ENCODE peak calls at places on chromosomes 12 and 14, in four cellular contexts. H is K562, D is H1, Q is HepG2. W is an unnamed sample. For H3K4me1, the result is how much of the 10 kb centered on the place peaks cover.

GRCh38 chr12:2354151-2354991 is 301.6 kb downstream of the CACNA1C start:
- DNase-seq in H (no peak), D (no peak), Q (no peak), W (no peak)

GRCh38 chr12:129489277-129489676 is 414.5 kb downstream of the TMEM132D start:
- DNase-seq in D (no peak), Q (no peak), H (no peak), W (no peak)

GRCh38 chr12:110465024-110465423 is 3.0 kb downstream of the GPN3 start:
- DNase-seq in Q (no peak), H (no peak), D (no peak), W (no peak)

GRCh38 chr12:27177716-27178115 is 66.4 kb upstream of the STK38L start:
- DNase-seq in H (no peak), Q (no peak), D (no peak), W (peak)

GRCh38 chr14:59882957-59883356 is 12.4 kb upstream of the RTN1 start:
- DNase-seq in D (no peak), H (peak), Q (no peak), W (no peak)

GRCh38 chr14:75469606-75470237 is 41.9 kb downstream of the JDP2 start:
- DNase-seq in D (no peak), H (no peak), Q (no peak), W (no peak)

GRCh38 chr12:1858456-1858855 is 38.1 kb downstream of the LRTM2 start:
- DNase-seq in D (no peak), Q (no peak), H (no peak), W (no peak)

GRCh38 chr12:125944446-125944845 is 879.2 kb downstream of the AACS start:
- DNase-seq in H (no peak), D (no peak), Q (no peak), W (no peak)

GRCh38 chr12:115176741-115177400 is 492.9 kb upstream of the TBX3 start:
- DNase-seq in Q (no peak), H (no peak), D (no peak), W (no peak)

GRCh38 chr12:56518570-56518969 is 3.0 kb upstream of the RBMS2 start:
- DNase-seq in Q (peak), D (no peak), H (no peak), W (peak)

GRCh38 chr12:72271401-72271740 is 799 bp upstream of the TRHDE start:
- DNase-seq in D (no peak), Q (no peak), H (no peak), W (peak)

GRCh38 chr12:98838282-98838681 is 193.2 kb downstream of the APAF1 start:
- DNase-seq in D (no peak), H (no peak), Q (no peak), W (no peak)

GRCh38 chr12:100572184-100572583 is 1.3 kb upstream of the GAS2L3 start:
- DNase-seq in D (no peak), H (no peak), Q (no peak), W (no peak)

GRCh38 chr12:93733928-93734327 is 56.8 kb downstream of the CRADD start:
- DNase-seq in Q (no peak), H (no peak), D (no peak), W (no peak)

GRCh38 chr12:111143216-111143756 is 222.9 kb upstream of the MYL2 start:
- DNase-seq in H (no peak), D (no peak), Q (no peak), W (no peak)

GRCh38 chr12:51922146-51922545 is 14.8 kb downstream of the ACVRL1 start:
- DNase-seq in H (no peak), D (no peak), Q (no peak), W (no peak)
- H3K4me1 ChIP-seq in H (under half), D (under half), Q (under half), W (half or more)

GRCh38 chr14:98634043-98634820 is 637.8 kb downstream of the BCL11B start:
- DNase-seq in H (no peak), D (no peak), Q (no peak), W (no peak)

DNA sequence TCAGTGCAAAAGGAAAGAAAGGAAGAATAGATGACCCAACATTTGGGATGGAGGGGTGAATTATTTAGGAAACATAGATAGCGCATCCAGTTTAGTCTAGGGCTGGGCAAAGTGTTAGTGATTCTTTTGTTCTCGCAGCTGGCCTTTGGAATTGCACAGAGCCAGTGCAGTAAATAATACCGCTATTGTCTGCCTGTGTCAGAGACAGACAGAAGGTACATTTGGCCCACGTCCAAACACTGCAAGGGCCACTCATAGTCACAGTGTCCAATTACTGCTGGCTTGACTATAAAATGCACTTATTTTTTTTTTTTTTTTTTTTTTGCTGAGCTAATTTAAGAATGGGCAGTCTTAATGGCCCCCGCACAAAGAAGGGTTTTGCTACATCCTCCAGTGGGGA is 638.6 kb downstream of the BCL11B start:
- DNase-seq in Q (peak), H (no peak), D (no peak), W (no peak)
- TF ChIP-seq JUN in Q (no peak), H (no peak), D (no peak), W (no peak)

GRCh38 chr14:94773682-94774211 is 3.8 kb upstream of the GSC start:
- DNase-seq in H (no peak), D (no peak), Q (no peak), W (no peak)
- TF ChIP-seq EZH2 in H (no peak), D (peak), Q (no peak), W (peak)

GRCh38 chr14:67003009-67003753 is 186.1 kb upstream of the GARIN2 start:
- DNase-seq in Q (no peak), D (no peak), H (no peak), W (no peak)
- H3K4me1 ChIP-seq in Q (under half), D (under half), H (under half), W (under half)

GRCh38 chr14:69055125-69055524 is 76.0 kb upstream of the ACTN1 start:
- DNase-seq in Q (no peak), D (no peak), H (no peak), W (peak)

GRCh38 chr14:69055973-69056372 is 76.9 kb upstream of the ACTN1 start:
- DNase-seq in D (no peak), H (no peak), Q (no peak), W (no peak)

GRCh38 chr14:69059658-69060648 is 80.9 kb upstream of the ACTN1 start:
- DNase-seq in D (no peak), Q (no peak), H (no peak), W (peak)

GRCh38 chr14:69054030-69054429 is 74.9 kb upstream of the ACTN1 start:
- DNase-seq in Q (no peak), D (no peak), H (no peak), W (no peak)

GRCh38 chr14:69056389-69056788 is 77.3 kb upstream of the ACTN1 start:
- DNase-seq in D (no peak), Q (no peak), H (no peak), W (peak)
- TF ChIP-seq JUN in D (no peak), Q (no peak), H (no peak), W (no peak)